ENCODE peak calls at places on chromosomes 12 and 14, in eight cellular contexts. T is tibial artery; P is caudate nucleus; N is naive thymus-derived CD8-positive, alpha-beta T cell; J is HuH-7; L is keratinocyte; B is stimulated activated CD4-positive, alpha-beta T cell treated with anti-CD3 and anti-CD28 coated beads, Interleukin-4, amount 100 ng/mL, for 48 hours; O is NCI-H524. W is an unnamed sample.

GRCh38 chr12:20525064-20525610 is 156.8 kb downstream of the PDE3A start:
- DNase-seq in J (no peak), L (no peak), N (no peak), T (no peak), P (no peak), O (no peak), B (no peak), W (no peak)

GRCh38 chr12:119691202-119691846 is 23.4 kb downstream of the PRKAB1 start:
- DNase-seq in P (no peak), N (no peak), J (no peak), T (peak; percentile 4), O (no peak), B (no peak), L (no peak), W (no peak)

GRCh38 chr12:52356031-52356761 is 11.1 kb downstream of the KRT85 start:
- DNase-seq in J (no peak), T (peak; percentile 53), L (no peak), N (no peak), B (no peak), P (no peak), O (no peak), W (no peak)

GRCh38 chr12:132323171-132324010 is 6.0 kb downstream of the GALNT9 start:
- DNase-seq in N (no peak), O (no peak), J (no peak), P (no peak), B (no peak), T (no peak), L (no peak), W (no peak)

GRCh38 chr14:96461950-96462798 is 40.0 kb upstream of the PAPOLA start:
- DNase-seq in O (no peak), N (no peak), J (peak; percentile 66), T (no peak), P (no peak), L (no peak), B (no peak), W (no peak)

GRCh38 chr12:104011265-104011664 is 38.7 kb downstream of the GLT8D2 start:
- DNase-seq in P (no peak), J (no peak), B (no peak), L (no peak), O (no peak), N (no peak), T (no peak), W (no peak)

GRCh38 chr14:52067873-52068740 is 752 bp downstream of the NID2 start:
- DNase-seq in J (no peak), O (peak; percentile 71), N (no peak), B (peak; percentile 13), P (no peak), T (no peak), L (no peak), W (peak; percentile 29)

GRCh38 chr12:55816876-55817351 is 610 bp downstream of the SARNP start:
- DNase-seq in P (no peak), J (no peak), O (no peak), B (no peak), L (no peak), T (no peak), N (no peak), W (no peak)

GRCh38 chr12:95997911-95998510 is 1.9 kb upstream of the HAL start:
- DNase-seq in O (no peak), T (no peak), J (no peak), P (no peak), B (no peak), N (no peak), L (no peak), W (no peak)

GRCh38 chr14:76348898-76349297 is 27.0 kb upstream of the ESRRB start:
- DNase-seq in L (no peak), N (no peak), T (no peak), B (no peak), O (no peak), J (no peak), P (no peak), W (no peak)

GRCh38 chr12:65460076-65460475 is 181.6 kb downstream of the MSRB3 start:
- DNase-seq in J (no peak), T (no peak), O (no peak), P (no peak), L (no peak), B (no peak), N (no peak), W (no peak)

GRCh38 chr12:25151476-25151875 is 43.5 kb downstream of the DNAI7 start:
- DNase-seq in L (peak; percentile 53), J (no peak), P (no peak), N (no peak), O (no peak), T (peak; percentile 81), B (no peak), W (no peak)

GRCh38 chr12:54959291-54960018 is 25.1 kb downstream of the TESPA1 start:
- DNase-seq in J (no peak), B (no peak), P (no peak), L (no peak), N (no peak), T (no peak), O (no peak), W (no peak)

GRCh38 chr12:24898606-24899005 is 50.3 kb downstream of the BCAT1 start:
- DNase-seq in N (no peak), B (no peak), T (no peak), P (no peak), L (no peak), J (no peak), O (no peak), W (no peak)

W was measured in WERI-Rb-1.